ENCODE peak calls at places on chromosomes 13 and 19, in four cellular contexts. E is head of caudate nucleus; F is stimulated activated CD8-positive, alpha-beta memory T cell treated with anti-CD3 and anti-CD28 coated beads, Interleukin-7, amount 100 ng/mL, for 1 hour; Z is T follicular helper cell. P is an unnamed sample.

GRCh38 chr19:31232220-31232619 is 117.0 kb downstream of the TSHZ3 start:
- DNase-seq in E (no peak), F (no peak), Z (no peak), P (no peak)

GRCh38 chr19:19256072-19256969 is 16.8 kb downstream of the TM6SF2 start:
- DNase-seq in E (peak), F (no peak), Z (no peak), P (peak)

GRCh38 chr13:27960362-27961226 is 8.5 kb downstream of the CDX2 start:
- DNase-seq in E (peak), F (no peak), Z (no peak), P (no peak)

GRCh38 chr19:6455924-6456323 is 3.7 kb downstream of the SLC25A23 start:
- DNase-seq in E (peak), F (no peak), Z (no peak), P (no peak)

GRCh38 chr19:39363909-39364457 is 21.8 kb downstream of the SAMD4B start:
- DNase-seq in E (peak), F (no peak), Z (no peak), P (no peak)

GRCh38 chr19:35533201-35533821 is at the start of gene GAPDHS:
- DNase-seq in E (no peak), F (no peak), Z (no peak), P (no peak)

GRCh38 chr19:55703790-55704215 is 28.8 kb downstream of the EPN1 start:
- DNase-seq in E (peak), F (peak), Z (peak), P (no peak)

GRCh38 chr13:30241537-30241936 is 65.8 kb downstream of the KATNAL1 start:
- DNase-seq in E (no peak), F (no peak), Z (no peak), P (no peak)

GRCh38 chr13:99311137-99311536 is 3.9 kb upstream of the GPR183 start:
- DNase-seq in E (peak), F (no peak), Z (no peak), P (no peak)

GRCh38 chr19:39212377-39212742 is 8.3 kb upstream of the SYCN start:
- DNase-seq in E (peak), F (peak), Z (peak), P (no peak)

GRCh38 chr19:49988007-49988406 is 27.0 kb upstream of the SIGLEC11 start:
- DNase-seq in E (no peak), F (no peak), Z (no peak), P (no peak)

GRCh38 chr19:51356159-51356801 is 9.9 kb downstream of the ETFB start:
- DNase-seq in E (no peak), F (no peak), Z (no peak), P (no peak)

GRCh38 chr19:42158926-42159325 is 26.7 kb upstream of the POU2F2 start:
- DNase-seq in E (no peak), F (no peak), Z (no peak), P (no peak)

GRCh38 chr13:85864963-85865530 is 65.8 kb upstream of the SLITRK6 start:
- DNase-seq in E (no peak), F (no peak), Z (no peak), P (peak)

GRCh38 chr13:97020194-97020593 is 25.9 kb upstream of the OXGR1 start:
- DNase-seq in E (no peak), F (no peak), Z (no peak), P (no peak)

GRCh38 chr13:38628554-38628953 is 58.3 kb upstream of the FREM2 start:
- DNase-seq in E (no peak), F (no peak), Z (no peak), P (no peak)

GRCh38 chr13:50277127-50277526 is 261.9 kb downstream of the KCNRG start:
- DNase-seq in E (no peak), F (no peak), Z (no peak), P (no peak)

GRCh38 chr19:38079926-38080380 is 144.1 kb downstream of the DPF1 start:
- DNase-seq in E (no peak), F (no peak), Z (no peak), P (peak)

GRCh38 chr13:22047082-22047784 is 376.4 kb downstream of the FGF9 start:
- DNase-seq in E (no peak), F (no peak), Z (no peak), P (no peak)

GRCh38 chr13:110642291-110642981 is 27.1 kb downstream of the NAXD start:
- DNase-seq in E (no peak), F (no peak), Z (no peak), P (no peak)

GRCh38 chr19:7257148-7258041 is 36.8 kb downstream of the INSR start:
- DNase-seq in E (peak), F (no peak), Z (no peak), P (no peak)

GRCh38 chr19:19335408-19336158 is 15.0 kb downstream of the MAU2 start:
- DNase-seq in E (no peak), F (no peak), Z (no peak), P (no peak)

GRCh38 chr13:48602296-48603040 is 51.3 kb upstream of the CYSLTR2 start:
- DNase-seq in E (no peak), F (no peak), Z (no peak), P (no peak)